ENCODE peak calls at places on chromosomes 1 and 21, in eight cellular contexts. O is COR-L47; P is naive B cell; Z is T-helper 1 cell; M is OCI-M1; Y is NCI-H510A; C is NCI-H1092 treated with DMSO at 0.1 percent for 48 hours; F is CD4-positive, CD25-positive, alpha-beta regulatory T cell. E is an unnamed sample.

GRCh38 chr1:23791434-23792047 is 596 bp downstream of the LYPLA2 start:
- DNase-seq in F (peak), Z (no peak), Y (no peak), O (peak), P (no peak), M (peak), C (peak), E (peak)

GRCh38 chr21:18369115-18369514 is 34.5 kb downstream of the TMPRSS15 start:
- DNase-seq in Z (no peak), F (no peak), P (no peak), Y (no peak), M (peak), C (peak), O (peak), E (no peak)

GRCh38 chr1:38651669-38652068 is 207.9 kb downstream of the RRAGC start:
- DNase-seq in F (no peak), P (no peak), O (no peak), Y (no peak), C (no peak), M (no peak), Z (no peak), E (no peak)

GRCh38 chr1:16324456-16324890 is 27.8 kb downstream of the FBXO42 start:
- DNase-seq in Y (no peak), C (no peak), O (no peak), Z (no peak), M (no peak), P (no peak), F (no peak), E (no peak)

GRCh38 chr1:179178965-179179364 is 50.5 kb downstream of the ABL2 start:
- DNase-seq in Y (no peak), P (no peak), C (no peak), O (no peak), Z (no peak), F (no peak), M (no peak), E (no peak)

GRCh38 chr1:184407816-184408510 is 21.1 kb downstream of the C1orf21 start:
- DNase-seq in O (peak), P (no peak), Z (no peak), C (no peak), Y (no peak), M (no peak), F (no peak), E (no peak)

GRCh38 chr1:48471103-48471502 is 901 bp downstream of the SPATA6 start:
- DNase-seq in Y (no peak), Z (no peak), M (no peak), P (no peak), F (no peak), C (no peak), O (no peak), E (no peak)

GRCh38 chr1:119736649-119737039 is 24.9 kb downstream of the PHGDH start:
- DNase-seq in F (no peak), Y (no peak), O (no peak), P (no peak), Z (no peak), M (no peak), C (no peak), E (no peak)

GRCh38 chr1:95974586-95974985 is 740.6 kb downstream of the RWDD3 start:
- DNase-seq in C (no peak), O (no peak), M (no peak), Z (no peak), Y (no peak), P (no peak), F (no peak), E (no peak)

GRCh38 chr1:48001696-48002095 is 4.5 kb upstream of the TRABD2B start:
- DNase-seq in P (no peak), C (no peak), F (no peak), M (no peak), Z (no peak), O (no peak), Y (no peak), E (no peak)

GRCh38 chr1:232981161-232981560 is 30.8 kb downstream of the NTPCR start:
- DNase-seq in Y (no peak), Z (no peak), F (no peak), P (no peak), M (no peak), C (no peak), O (no peak), E (no peak)

GRCh38 chr1:115296981-115297380 is 41.1 kb downstream of the NGF start:
- DNase-seq in C (no peak), O (no peak), Z (no peak), M (no peak), Y (no peak), P (no peak), F (no peak), E (no peak)

GRCh38 chr1:143611159-143611558 is 360.6 kb downstream of the FAM72C start:
- DNase-seq in O (no peak), Z (no peak), F (no peak), Y (no peak), M (peak), C (no peak), P (no peak), E (no peak)

GRCh38 chr1:156852414-156852874 is 6.5 kb downstream of the INSRR start:
- DNase-seq in P (no peak), Z (no peak), O (peak), C (peak), F (no peak), Y (peak), M (no peak), E (no peak)

GRCh38 chr21:25639922-25640670 is 1.0 kb downstream of the JAM2 start:
- DNase-seq in F (peak), M (no peak), P (no peak), C (no peak), Y (no peak), O (peak), Z (peak), E (peak)

GRCh38 chr1:110337704-110338199 is 1.4 kb upstream of the RBM15 start:
- DNase-seq in F (no peak), P (no peak), Z (peak), C (peak), M (peak), O (peak), Y (no peak), E (peak)

GRCh38 chr1:28172690-28173150 is 3.8 kb downstream of the PTAFR start:
- DNase-seq in O (no peak), Y (no peak), C (no peak), P (peak), M (peak), Z (no peak), F (peak), E (peak)

GRCh38 chr1:113429461-113430153 is 39.3 kb downstream of the MAGI3 start:
- DNase-seq in Y (no peak), P (no peak), O (no peak), F (no peak), C (no peak), Z (no peak), M (peak), E (no peak)

GRCh38 chr1:67579623-67580394 is 105.2 kb upstream of the GADD45A start:
- DNase-seq in C (no peak), M (peak), F (no peak), O (no peak), P (no peak), Z (no peak), Y (no peak), E (no peak)

GRCh38 chr1:232793944-232794343 is 11.3 kb upstream of the MAP10 start:
- DNase-seq in P (no peak), O (peak), C (peak), Y (peak), F (peak), Z (no peak), M (peak), E (no peak)

GRCh38 chr1:33966346-33967141 is 102.7 kb downstream of the HMGB4 start:
- DNase-seq in O (no peak), Z (no peak), P (no peak), C (peak), Y (peak), M (no peak), F (no peak), E (no peak)

GRCh38 chr1:173507205-173507846 is 30.2 kb downstream of the PRDX6 start:
- DNase-seq in Y (no peak), Z (no peak), F (no peak), M (peak), O (peak), P (no peak), C (no peak), E (no peak)

GRCh38 chr1:32963746-32964460 is 706 bp downstream of the RNF19B start:
- DNase-seq in Z (peak), Y (peak), O (peak), M (peak), C (peak), F (peak), P (peak), E (peak)